ENCODE peak calls at places on chromosomes 7 and 10, in seven cellular contexts. S is A549, X is suprapubic skin, Q is adrenal gland, K is HCT116, T is sigmoid colon, U is IMR-90. O is an unnamed sample. For H3K4me1, the result is how much of the 10 kb centered on the place peaks cover.

GRCh38 chr10:88553116-88553752 is 29.9 kb downstream of the RNLS start:
- DNase-seq in K (peak), S (peak), Q (peak), T (peak), U (peak), X (no peak), O (no peak)

GRCh38 chr7:51016546-51016945 is 233.8 kb upstream of the GRB10 start:
- DNase-seq in S (no peak), T (no peak), U (no peak), K (no peak), X (peak), Q (no peak), O (no peak)

GRCh38 chr7:26105206-26105605 is 46.8 kb upstream of the NFE2L3 start:
- DNase-seq in X (no peak), U (no peak), Q (no peak), T (no peak), K (no peak), S (no peak), O (no peak)

GRCh38 chr7:150337659-150338081 is 3.8 kb downstream of the RARRES2 start:
- DNase-seq in T (no peak), Q (no peak), S (no peak), K (no peak), X (no peak), U (no peak), O (no peak)

GRCh38 chr10:44947356-44948152 is 12.0 kb upstream of the RASSF4 start:
- DNase-seq in T (peak), Q (no peak), S (no peak), U (no peak), X (no peak), K (no peak), O (peak)

GRCh38 chr7:9231683-9232082 is 798.3 kb downstream of the NXPH1 start:
- DNase-seq in S (no peak), Q (no peak), K (no peak), X (no peak), U (no peak), T (no peak), O (no peak)

GRCh38 chr10:123150229-123150985 is 2.5 kb downstream of the HMX2 start:
- DNase-seq in X (no peak), Q (no peak), K (no peak), U (no peak), S (no peak), T (no peak), O (no peak)

GRCh38 chr10:125550362-125550761 is 132.6 kb downstream of the TEX36 start:
- DNase-seq in Q (no peak), X (no peak), S (no peak), T (no peak), U (no peak), K (no peak), O (no peak)

GRCh38 chr7:21944616-21945373 is 904 bp downstream of the CDCA7L start:
- DNase-seq in K (peak), U (peak), X (no peak), T (no peak), Q (no peak), S (peak), O (no peak)

GRCh38 chr10:16995867-16996529 is 133.6 kb downstream of the CUBN start:
- DNase-seq in K (no peak), S (no peak), Q (no peak), U (peak), X (no peak), T (no peak), O (no peak)

GRCh38 chr10:89738551-89739209 is 37.3 kb downstream of the KIF20B start:
- DNase-seq in T (no peak), Q (no peak), S (no peak), U (no peak), X (no peak), K (no peak), O (no peak)

GRCh38 chr7:74480861-74481417 is 27.2 kb downstream of the GTF2IRD1 start:
- DNase-seq in K (no peak), S (no peak), X (no peak), T (peak), Q (peak), U (peak), O (no peak)

GRCh38 chr7:74481458-74482324 is 28.0 kb downstream of the GTF2IRD1 start:
- DNase-seq in K (no peak), Q (no peak), U (peak), T (no peak), S (no peak), X (no peak), O (no peak)

GRCh38 chr7:74482629-74483401 is 29.1 kb downstream of the GTF2IRD1 start:
- DNase-seq in X (no peak), K (peak), S (peak), Q (no peak), T (no peak), U (peak), O (no peak)

GRCh38 chr7:74485611-74486010 is 31.9 kb downstream of the GTF2IRD1 start:
- DNase-seq in X (no peak), K (no peak), T (no peak), Q (no peak), S (no peak), U (no peak), O (no peak)

GRCh38 chr7:74483402-74484336 is 30.0 kb downstream of the GTF2IRD1 start:
- DNase-seq in Q (peak), K (no peak), S (no peak), U (peak), X (no peak), T (no peak), O (no peak)
- H3K27ac ChIP-seq in Q (peak), K (peak), S (peak), U (peak), X (peak), T (peak), O (peak)

GRCh38 chr7:23490357-23491131 is 20.3 kb upstream of the IGF2BP3 start:
- DNase-seq in K (no peak), X (no peak), T (peak), S (no peak), U (no peak), Q (peak), O (no peak)
- TF ChIP-seq POLR2A in K (no peak), X (no peak), T (no peak), S (no peak), U (no peak), Q (no peak), O (no peak)

DNA sequence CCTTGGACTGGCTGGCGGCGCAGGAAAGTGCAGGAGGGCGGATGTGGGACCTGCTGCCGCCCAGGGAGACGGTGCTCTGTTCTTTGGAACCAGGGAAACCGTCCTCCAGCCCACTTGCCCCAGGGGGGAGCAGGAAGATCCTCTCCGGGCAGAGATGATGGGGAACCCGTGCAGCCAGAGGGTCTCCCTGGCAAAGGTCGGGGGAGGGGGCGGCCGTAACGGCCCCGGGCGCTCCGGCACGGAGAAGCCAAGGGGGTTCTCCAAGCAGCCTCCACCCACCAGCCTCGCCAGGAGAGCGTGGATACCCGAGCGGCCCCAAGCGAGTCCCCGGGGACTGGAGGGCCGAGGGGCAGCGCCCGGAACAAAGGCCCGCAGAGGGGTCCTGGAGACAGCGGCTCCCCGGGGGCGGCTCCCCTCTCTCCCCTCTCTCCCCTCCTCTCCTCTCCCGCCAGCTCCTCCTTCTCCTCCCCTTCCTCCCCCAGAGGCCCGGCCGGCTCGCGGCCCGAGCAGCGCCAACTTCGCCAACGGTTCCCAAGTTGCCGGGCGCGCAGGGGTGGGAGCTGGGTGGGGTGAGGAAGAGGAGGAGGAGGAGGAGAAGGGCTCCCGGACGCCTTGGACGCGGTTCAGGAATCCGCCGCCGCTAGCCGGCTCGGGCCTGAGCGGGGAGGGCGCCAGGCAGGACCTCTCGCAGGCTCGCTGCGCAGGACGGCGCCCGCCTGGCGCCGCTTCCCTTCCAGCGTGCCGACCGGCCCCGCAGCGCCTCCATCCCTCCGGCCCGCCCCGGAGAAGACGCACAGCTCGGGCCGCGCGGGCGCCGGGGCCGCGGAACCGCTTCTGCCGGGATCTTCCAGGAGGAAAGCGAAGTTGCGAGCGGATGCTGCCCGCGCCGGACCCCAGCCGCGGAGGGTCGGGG is at the start of gene CHST3:
- DNase-seq in U (peak), T (peak), X (no peak), S (no peak), K (no peak), Q (peak), O (no peak)
- H3K4me1 ChIP-seq in U (under half), T (under half), X (under half), S (under half), K (under half), Q (under half), O (half or more)

GRCh38 chr7:128024154-128024553 is 7.1 kb downstream of the LRRC4 start:
- DNase-seq in S (no peak), T (no peak), X (no peak), U (no peak), K (no peak), Q (no peak), O (no peak)
- H3K27ac ChIP-seq in S (no peak), T (no peak), X (no peak), U (no peak), K (no peak), Q (no peak), O (no peak)

GRCh38 chr7:2629740-2630681 is 1.8 kb upstream of the TTYH3 start:
- DNase-seq in S (no peak), X (no peak), K (no peak), U (peak), Q (no peak), T (peak), O (no peak)
- TF ChIP-seq POLR2A in S (no peak), X (no peak), K (no peak), U (no peak), Q (no peak), T (no peak), O (no peak)

DNA sequence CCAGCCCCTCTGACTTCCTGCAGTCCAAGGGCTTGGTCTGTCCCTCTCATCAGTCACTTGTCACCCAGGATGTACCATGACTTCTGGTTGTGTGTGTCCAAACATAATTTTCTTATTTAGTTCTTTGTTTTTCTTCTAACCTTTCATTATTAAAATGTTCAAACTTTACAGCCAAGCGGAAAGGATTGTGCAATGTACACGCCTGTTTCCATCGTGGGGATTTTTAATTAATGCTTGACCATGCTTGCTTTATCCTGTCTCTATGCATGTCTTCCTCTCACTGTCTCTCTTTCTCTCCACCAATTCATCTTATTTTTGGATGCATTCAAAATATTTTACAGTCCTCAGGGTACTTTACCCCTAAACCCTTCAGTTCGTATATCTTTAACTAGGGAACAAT is 26.2 kb upstream of the ZNF488 start:
- DNase-seq in U (no peak), S (no peak), Q (no peak), T (no peak), X (no peak), K (no peak), O (no peak)
- H3K4me1 ChIP-seq in U (under half), S (under half), Q (under half), T (under half), X (under half), K (under half), O (under half)